ENCODE peak calls at places on chromosomes 16 and 17, in four cellular contexts. One of them, this sample, is unnamed.

GRCh38 chr17:30576326-30576861 is 99.2 kb downstream of the GOSR1 start:
- DNase-seq in renal cortical epithelial cell: no peak
- DNase-seq in fibroblast of the conjunctiva: no peak
- DNase-seq in RCC 7860: no peak
- DNase-seq in this sample: no peak

GRCh38 chr17:61599608-61600007 is 8.6 kb upstream of the NACA2 start:
- DNase-seq in renal cortical epithelial cell: no peak
- DNase-seq in fibroblast of the conjunctiva: no peak
- DNase-seq in RCC 7860: no peak
- DNase-seq in this sample: no peak

GRCh38 chr17:30349252-30349651 is 15.4 kb upstream of the TMIGD1 start:
- DNase-seq in renal cortical epithelial cell: no peak
- DNase-seq in fibroblast of the conjunctiva: no peak
- DNase-seq in RCC 7860: no peak
- DNase-seq in this sample: no peak

GRCh38 chr16:48053346-48053745 is 102.4 kb downstream of the ABCC12 start:
- DNase-seq in renal cortical epithelial cell: peak
- DNase-seq in fibroblast of the conjunctiva: no peak
- DNase-seq in RCC 7860: no peak
- DNase-seq in this sample: peak

GRCh38 chr17:9229826-9230201 is 208.5 kb downstream of the NTN1 start:
- DNase-seq in renal cortical epithelial cell: no peak
- DNase-seq in fibroblast of the conjunctiva: no peak
- DNase-seq in RCC 7860: no peak
- DNase-seq in this sample: no peak

GRCh38 chr17:45648642-45649041 is 135.5 kb upstream of the CRHR1 start:
- DNase-seq in renal cortical epithelial cell: no peak
- DNase-seq in fibroblast of the conjunctiva: no peak
- DNase-seq in RCC 7860: no peak
- DNase-seq in this sample: no peak

GRCh38 chr17:42459256-42459982 is 741 bp downstream of the ATP6V0A1 start:
- DNase-seq in renal cortical epithelial cell: peak
- DNase-seq in fibroblast of the conjunctiva: no peak
- DNase-seq in RCC 7860: peak
- DNase-seq in this sample: no peak

GRCh38 chr16:70634861-70635260 is 11.5 kb upstream of the IL34 start:
- DNase-seq in renal cortical epithelial cell: no peak
- DNase-seq in fibroblast of the conjunctiva: no peak
- DNase-seq in RCC 7860: no peak
- DNase-seq in this sample: no peak

GRCh38 chr16:4911831-4912422 is 25.0 kb downstream of the PPL start:
- DNase-seq in renal cortical epithelial cell: peak
- DNase-seq in fibroblast of the conjunctiva: no peak
- DNase-seq in RCC 7860: no peak
- DNase-seq in this sample: no peak

GRCh38 chr16:49734330-49734729 is 121.6 kb downstream of the ZNF423 start:
- DNase-seq in renal cortical epithelial cell: no peak
- DNase-seq in fibroblast of the conjunctiva: no peak
- DNase-seq in RCC 7860: no peak
- DNase-seq in this sample: no peak

GRCh38 chr17:40510328-40510648 is 8.9 kb upstream of the TNS4 start:
- DNase-seq in renal cortical epithelial cell: peak
- DNase-seq in fibroblast of the conjunctiva: peak
- DNase-seq in RCC 7860: peak
- DNase-seq in this sample: peak

GRCh38 chr16:85417156-85417860 is 195.8 kb upstream of the GSE1 start:
- DNase-seq in renal cortical epithelial cell: no peak
- DNase-seq in fibroblast of the conjunctiva: no peak
- DNase-seq in RCC 7860: no peak
- DNase-seq in this sample: no peak

GRCh38 chr16:67677712-67678111 is 11.1 kb downstream of the C16orf86 start:
- DNase-seq in renal cortical epithelial cell: no peak
- DNase-seq in fibroblast of the conjunctiva: no peak
- DNase-seq in RCC 7860: no peak
- DNase-seq in this sample: no peak

GRCh38 chr17:74605361-74605760 is 13.3 kb upstream of the CD300LD start:
- DNase-seq in renal cortical epithelial cell: peak
- DNase-seq in fibroblast of the conjunctiva: peak
- DNase-seq in RCC 7860: no peak
- DNase-seq in this sample: no peak

GRCh38 chr16:48542020-48542473 is 67.9 kb downstream of the N4BP1 start:
- DNase-seq in renal cortical epithelial cell: peak
- DNase-seq in fibroblast of the conjunctiva: peak
- DNase-seq in RCC 7860: no peak
- DNase-seq in this sample: no peak

GRCh38 chr17:34390649-34391048 is 27.6 kb upstream of the CCL1 start:
- DNase-seq in renal cortical epithelial cell: no peak
- DNase-seq in fibroblast of the conjunctiva: no peak
- DNase-seq in RCC 7860: no peak
- DNase-seq in this sample: no peak

GRCh38 chr17:79633154-79633553 is 22.3 kb upstream of the RBFOX3 start:
- DNase-seq in renal cortical epithelial cell: no peak
- DNase-seq in fibroblast of the conjunctiva: no peak
- DNase-seq in RCC 7860: no peak
- DNase-seq in this sample: no peak

GRCh38 chr16:56866955-56867830 is 2.2 kb downstream of the SLC12A3 start:
- DNase-seq in renal cortical epithelial cell: peak
- DNase-seq in fibroblast of the conjunctiva: peak
- DNase-seq in RCC 7860: peak
- DNase-seq in this sample: no peak

GRCh38 chr17:45660474-45660873 is 123.6 kb upstream of the CRHR1 start:
- DNase-seq in renal cortical epithelial cell: no peak
- DNase-seq in fibroblast of the conjunctiva: no peak
- DNase-seq in RCC 7860: no peak
- DNase-seq in this sample: no peak

GRCh38 chr17:50205111-50205821 is 3.8 kb upstream of the COL1A1 start:
- DNase-seq in renal cortical epithelial cell: no peak
- DNase-seq in fibroblast of the conjunctiva: no peak
- DNase-seq in RCC 7860: peak
- DNase-seq in this sample: no peak

GRCh38 chr16:78396046-78396445 is 296.6 kb downstream of the WWOX start:
- DNase-seq in renal cortical epithelial cell: no peak
- DNase-seq in fibroblast of the conjunctiva: no peak
- DNase-seq in RCC 7860: no peak
- DNase-seq in this sample: no peak

GRCh38 chr17:46117850-46118696 is 75.2 kb downstream of the KANSL1 start:
- DNase-seq in renal cortical epithelial cell: no peak
- DNase-seq in fibroblast of the conjunctiva: no peak
- DNase-seq in RCC 7860: no peak
- DNase-seq in this sample: no peak

GRCh38 chr17:66312912-66313311 is 10.5 kb downstream of the PRKCA start:
- DNase-seq in renal cortical epithelial cell: no peak
- DNase-seq in fibroblast of the conjunctiva: no peak
- DNase-seq in RCC 7860: no peak
- DNase-seq in this sample: no peak

GRCh38 chr17:41917192-41917591 is 1.6 kb downstream of the ACLY start:
- DNase-seq in renal cortical epithelial cell: peak
- DNase-seq in fibroblast of the conjunctiva: peak
- DNase-seq in RCC 7860: peak
- DNase-seq in this sample: no peak

GRCh38 chr17:32486701-32487459 is at the start of gene CDK5R1:
- DNase-seq in renal cortical epithelial cell: no peak
- DNase-seq in fibroblast of the conjunctiva: no peak
- DNase-seq in RCC 7860: peak
- DNase-seq in this sample: no peak

GRCh38 chr16:12753203-12754023 is 50.3 kb downstream of the CPPED1 start:
- DNase-seq in renal cortical epithelial cell: no peak
- DNase-seq in fibroblast of the conjunctiva: no peak
- DNase-seq in RCC 7860: no peak
- DNase-seq in this sample: no peak

GRCh38 chr17:10875411-10875810 is 37.5 kb upstream of the PIRT start:
- DNase-seq in renal cortical epithelial cell: no peak
- DNase-seq in fibroblast of the conjunctiva: no peak
- DNase-seq in RCC 7860: no peak
- DNase-seq in this sample: no peak

GRCh38 chr17:68939195-68939594 is 16.0 kb downstream of the ABCA8 start:
- DNase-seq in renal cortical epithelial cell: no peak
- DNase-seq in fibroblast of the conjunctiva: no peak
- DNase-seq in RCC 7860: no peak
- DNase-seq in this sample: no peak

GRCh38 chr16:56300901-56301351 is 109.6 kb downstream of the GNAO1 start:
- DNase-seq in renal cortical epithelial cell: peak
- DNase-seq in fibroblast of the conjunctiva: no peak
- DNase-seq in RCC 7860: no peak
- DNase-seq in this sample: no peak

GRCh38 chr17:65027305-65027704 is 29.2 kb downstream of the GNA13 start:
- DNase-seq in renal cortical epithelial cell: peak
- DNase-seq in fibroblast of the conjunctiva: peak
- DNase-seq in RCC 7860: peak
- DNase-seq in this sample: peak

GRCh38 chr16:67804853-67805542 is 1.4 kb downstream of the RANBP10 start:
- DNase-seq in renal cortical epithelial cell: peak
- DNase-seq in fibroblast of the conjunctiva: no peak
- DNase-seq in RCC 7860: no peak
- DNase-seq in this sample: no peak

This sample was measured in kidney epithelial cell.